ENCODE peak calls at places on chromosome 17, in seven cellular contexts. M is kidney, O is OCI-LY7, P is progenitor cell of endocrine pancreas, K is epithelial cell of esophagus, J is fibroblast of pulmonary artery, Q is AG10803. S is an unnamed sample.

GRCh38 chr17:2863204-2863603 is 67.0 kb downstream of the RAP1GAP2 start:
- DNase-seq in J (no peak), O (no peak), P (no peak), K (no peak), Q (no peak), M (no peak), S (no peak)

GRCh38 chr17:39751016-39751543 is 13.3 kb downstream of the GRB7 start:
- DNase-seq in M (no peak), P (no peak), Q (no peak), K (no peak), O (no peak), J (no peak), S (no peak)

GRCh38 chr17:77107506-77108433 is 33.0 kb upstream of the SEC14L1 start:
- DNase-seq in M (no peak), K (no peak), J (peak; percentile 66), O (no peak), P (no peak), Q (peak; percentile 66), S (peak; percentile 76)

GRCh38 chr17:82407255-82407654 is 10.9 kb upstream of the HEXD start:
- DNase-seq in K (peak; percentile 26), M (peak; percentile 49), J (no peak), P (no peak), O (no peak), Q (no peak), S (no peak)

GRCh38 chr17:47663997-47664941 is 14.6 kb downstream of the KPNB1 start:
- DNase-seq in J (peak; percentile 78), M (no peak), P (peak; percentile 29), K (peak; percentile 68), Q (peak; percentile 64), O (peak; percentile 77), S (peak; percentile 45)

GRCh38 chr17:75346906-75347305 is 57.7 kb upstream of the SLC25A19 start:
- DNase-seq in K (peak; percentile 25), O (peak; percentile 56), Q (peak; percentile 46), J (peak; percentile 29), P (no peak), M (no peak), S (peak; percentile 72)

GRCh38 chr17:82901356-82901755 is 61.5 kb upstream of the ZNF750 start:
- DNase-seq in Q (no peak), P (no peak), J (no peak), M (peak; percentile 34), K (no peak), O (no peak), S (no peak)

GRCh38 chr17:72535346-72535745 is 414.5 kb downstream of the SOX9 start:
- DNase-seq in O (no peak), M (no peak), K (no peak), P (no peak), Q (no peak), J (no peak), S (no peak)

GRCh38 chr17:82351254-82351712 is 7.8 kb upstream of the TEX19 start:
- DNase-seq in M (no peak), P (no peak), O (peak; percentile 98), K (no peak), J (no peak), Q (no peak), S (no peak)

GRCh38 chr17:74427048-74427762 is 4.7 kb upstream of the GPRC5C start:
- DNase-seq in M (peak; percentile 93), K (no peak), O (no peak), P (no peak), Q (no peak), J (no peak), S (no peak)

GRCh38 chr17:40793800-40794199 is 6.0 kb downstream of the KRT28 start:
- DNase-seq in J (no peak), M (no peak), P (no peak), K (no peak), Q (no peak), O (no peak), S (no peak)

GRCh38 chr17:69828087-69828486 is 246.9 kb upstream of the KCNJ16 start:
- DNase-seq in J (peak; percentile 27), O (no peak), Q (peak; percentile 46), M (no peak), P (no peak), K (no peak), S (peak; percentile 58)

GRCh38 chr17:45277992-45278391 is 16.1 kb upstream of the SPATA32 start:
- DNase-seq in J (peak; percentile 89), Q (peak; percentile 30), M (peak; percentile 53), K (no peak), O (no peak), P (no peak), S (peak; percentile 28)

GRCh38 chr17:72439893-72440502 is 319.2 kb downstream of the SOX9 start:
- DNase-seq in K (no peak), Q (no peak), P (no peak), O (no peak), J (no peak), M (no peak), S (no peak)

GRCh38 chr17:17792551-17793377 is 44.0 kb downstream of the SREBF1 start:
- DNase-seq in K (no peak), J (peak; percentile 91), Q (peak; percentile 51), M (peak; percentile 79), P (no peak), O (no peak), S (no peak)

GRCh38 chr17:40901981-40902862 is 17.2 kb upstream of the KRT20 start:
- DNase-seq in M (no peak), J (peak; percentile 5), O (no peak), Q (peak; percentile 16), K (peak; percentile 91), P (no peak), S (peak; percentile 64)

GRCh38 chr17:50199651-50200446 is 1.6 kb downstream of the COL1A1 start:
- DNase-seq in Q (peak; percentile 93), M (peak; percentile 97), O (peak; percentile 37), P (peak; percentile 68), K (peak; percentile 95), J (peak; percentile 99), S (peak; percentile 94)

DNA sequence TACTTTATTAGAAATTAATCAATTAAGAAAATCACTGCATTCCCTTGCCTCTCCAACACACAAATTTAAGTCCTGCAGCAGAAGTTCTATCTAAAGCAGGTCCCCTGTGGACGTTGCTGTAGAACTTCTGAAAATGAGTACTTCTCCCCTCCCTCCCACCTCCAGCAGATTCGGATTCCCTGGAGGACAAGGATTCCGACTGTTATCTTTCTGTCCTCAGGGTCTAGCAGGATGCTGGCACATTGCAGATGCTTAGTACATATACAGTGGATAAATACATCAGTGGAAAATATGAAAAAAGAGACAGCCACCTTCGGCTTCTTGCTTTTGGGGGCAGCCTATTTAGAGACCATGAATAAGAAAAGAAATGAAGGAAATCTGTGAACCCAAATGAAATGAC is 32.1 kb downstream of the NTN1 start:
- DNase-seq in M (no peak), J (no peak), O (no peak), K (no peak), P (no peak), Q (no peak), S (no peak)
- TF ChIP-seq CTCF in M (no peak), J (no peak), O (no peak), K (no peak), P (no peak), Q (no peak), S (no peak)

GRCh38 chr17:58870747-58871146 is 115.1 kb downstream of the PPM1E start:
- DNase-seq in M (no peak), O (no peak), J (peak; percentile 0), Q (no peak), P (no peak), K (no peak), S (no peak)
- TF ChIP-seq CTCF in M (no peak), O (no peak), J (no peak), Q (no peak), P (no peak), K (no peak), S (no peak)

GRCh38 chr17:7836596-7837374 is 2.8 kb downstream of the KDM6B start:
- DNase-seq in J (peak; percentile 98), P (peak; percentile 93), K (peak; percentile 92), Q (peak; percentile 88), M (peak; percentile 98), O (peak; percentile 93), S (peak; percentile 99)

GRCh38 chr17:7835818-7836595 is 2.0 kb downstream of the KDM6B start:
- DNase-seq in P (no peak), K (peak; percentile 72), M (peak; percentile 96), O (no peak), J (peak; percentile 78), Q (peak; percentile 70), S (peak; percentile 56)

GRCh38 chr17:7838291-7839075 is 4.5 kb downstream of the KDM6B start:
- DNase-seq in Q (peak; percentile 78), P (no peak), O (peak; percentile 91), J (peak; percentile 86), M (peak; percentile 77), K (peak; percentile 40), S (peak; percentile 52)

GRCh38 chr17:7839199-7839889 is 5.3 kb downstream of the KDM6B start:
- DNase-seq in P (no peak), K (peak; percentile 87), O (peak; percentile 57), Q (no peak), J (no peak), M (peak; percentile 74), S (no peak)

GRCh38 chr17:7837375-7838290 is 3.6 kb downstream of the KDM6B start:
- DNase-seq in K (peak; percentile 39), M (no peak), O (peak; percentile 73), J (no peak), P (no peak), Q (no peak), S (no peak)
- TF ChIP-seq CTCF in K (no peak), M (no peak), O (no peak), J (no peak), P (no peak), Q (no peak), S (no peak)

GRCh38 chr17:42979511-42980273 is at the start of gene PTGES3L:
- DNase-seq in J (peak; percentile 49), P (peak; percentile 21), K (no peak), Q (no peak), O (peak; percentile 55), M (no peak), S (peak; percentile 42)

GRCh38 chr17:42980274-42980765 is at the start of gene RUNDC1:
- DNase-seq in O (peak; percentile 94), Q (peak; percentile 82), M (peak; percentile 98), P (peak; percentile 85), K (peak; percentile 85), J (peak; percentile 82), S (peak; percentile 97)

GRCh38 chr17:42982266-42982665 is 1.9 kb downstream of the RUNDC1 start:
- DNase-seq in O (no peak), P (no peak), K (no peak), M (no peak), J (no peak), Q (no peak), S (no peak)

GRCh38 chr17:42984486-42984885 is 4.1 kb downstream of the RUNDC1 start:
- DNase-seq in P (no peak), O (no peak), M (no peak), J (peak; percentile 83), K (no peak), Q (no peak), S (no peak)

DNA sequence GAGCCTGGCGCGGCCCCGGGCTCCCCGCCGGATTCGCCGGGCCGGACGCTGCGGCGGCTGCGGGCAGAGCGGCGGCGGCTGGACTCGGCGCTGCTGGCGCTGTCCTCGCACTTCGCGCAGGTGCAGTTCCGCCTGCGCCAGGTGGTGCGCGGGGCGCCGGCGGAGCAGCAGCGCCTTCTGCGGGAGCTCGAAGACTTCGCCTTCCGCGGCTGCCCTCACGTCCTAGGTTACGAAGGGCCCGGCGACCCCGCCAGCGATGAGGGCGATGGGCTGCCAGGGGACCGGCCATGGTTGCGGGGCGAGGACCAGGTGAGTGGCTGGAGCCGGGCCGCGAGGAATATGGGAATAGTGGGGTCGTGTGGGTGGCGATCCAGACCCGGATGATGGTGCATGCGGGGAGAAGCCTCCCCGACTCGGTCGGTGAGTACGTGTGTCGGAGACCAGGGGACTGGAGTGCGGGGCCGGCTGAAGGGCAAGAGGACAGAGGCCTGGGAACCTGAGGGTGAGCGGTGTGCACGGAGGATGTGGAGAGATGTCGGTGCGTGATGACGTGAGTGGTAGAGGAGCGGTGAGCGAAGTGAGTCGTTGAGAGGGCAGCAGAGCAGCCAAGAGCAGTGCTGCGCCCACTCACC is 517 bp downstream of the RUNDC1 start:
- DNase-seq in P (peak; percentile 44), J (peak; percentile 56), O (peak; percentile 86), Q (peak; percentile 34), K (peak; percentile 72), M (peak; percentile 78), S (peak; percentile 55)
- TF ChIP-seq CTCF in P (peak; percentile 41), J (no peak), O (peak; percentile 50), Q (no peak), K (peak; percentile 12), M (no peak), S (no peak)